ENCODE peak calls at places on chromosomes 6 and 20, in six cellular contexts. I, P, Q, W, S and E are unnamed samples.

GRCh38 chr6:133203344-133203697 is 37.8 kb upstream of the EYA4 start:
- DNase-seq in I (no peak), P (no peak), Q (no peak), W (no peak), S (no peak), E (no peak)

GRCh38 chr6:31352497-31353368 is 4.2 kb downstream of the HLA-B start:
- DNase-seq in I (no peak), P (no peak), Q (no peak), W (no peak), S (no peak), E (no peak)

GRCh38 chr6:10759884-10760329 is 12.3 kb downstream of the TMEM14B start:
- DNase-seq in I (peak; percentile 92), P (no peak), Q (peak; percentile 78), W (peak; percentile 22), S (no peak), E (peak; percentile 39)

GRCh38 chr6:98576811-98577210 is 257.6 kb upstream of the POU3F2 start:
- DNase-seq in I (peak; percentile 39), P (no peak), Q (no peak), W (no peak), S (no peak), E (no peak)

GRCh38 chr6:149364558-149364957 is 35.5 kb upstream of the SUMO4 start:
- DNase-seq in I (no peak), P (no peak), Q (no peak), W (no peak), S (no peak), E (no peak)

GRCh38 chr6:106223300-106223930 is 102.1 kb downstream of the ATG5 start:
- DNase-seq in I (peak; percentile 83), P (peak; percentile 81), Q (peak; percentile 72), W (peak; percentile 35), S (peak; percentile 36), E (peak; percentile 29)

GRCh38 chr6:148501178-148501590 is 158.5 kb downstream of the SASH1 start:
- DNase-seq in I (peak; percentile 99), P (no peak), Q (peak; percentile 73), W (no peak), S (no peak), E (peak; percentile 70)

GRCh38 chr6:106527979-106528378 is 101.3 kb downstream of the RTN4IP1 start:
- DNase-seq in I (peak; percentile 94), P (no peak), Q (peak; percentile 83), W (no peak), S (no peak), E (no peak)

GRCh38 chr6:99522531-99522930 is 7.3 kb upstream of the USP45 start:
- DNase-seq in I (peak; percentile 79), P (no peak), Q (no peak), W (no peak), S (no peak), E (no peak)

GRCh38 chr6:31559958-31560696 is 12.0 kb upstream of the LTA start:
- DNase-seq in I (peak; percentile 75), P (no peak), Q (no peak), W (no peak), S (peak; percentile 63), E (peak; percentile 75)

GRCh38 chr20:5731753-5732366 is 18.3 kb upstream of the SHLD1 start:
- DNase-seq in I (no peak), P (no peak), Q (no peak), W (no peak), S (no peak), E (no peak)

GRCh38 chr6:22613695-22614094 is 44.3 kb downstream of the HDGFL1 start:
- DNase-seq in I (peak; percentile 64), P (no peak), Q (no peak), W (no peak), S (no peak), E (no peak)

GRCh38 chr6:166989427-166990034 is 9.7 kb upstream of the CEP43 start:
- DNase-seq in I (peak; percentile 71), P (peak; percentile 9), Q (no peak), W (no peak), S (no peak), E (no peak)

GRCh38 chr6:35181313-35181932 is 32.3 kb upstream of the SCUBE3 start:
- DNase-seq in I (peak; percentile 81), P (no peak), Q (no peak), W (no peak), S (no peak), E (no peak)

GRCh38 chr6:134930463-134930862 is 19.4 kb downstream of the ALDH8A1 start:
- DNase-seq in I (no peak), P (no peak), Q (no peak), W (no peak), S (no peak), E (no peak)

GRCh38 chr20:37673429-37673828 is 20.4 kb upstream of the CTNNBL1 start:
- DNase-seq in I (no peak), P (no peak), Q (no peak), W (no peak), S (no peak), E (no peak)

GRCh38 chr6:115071962-115072361 is 729.1 kb upstream of the HS3ST5 start:
- DNase-seq in I (no peak), P (no peak), Q (no peak), W (no peak), S (no peak), E (no peak)

GRCh38 chr6:137155830-137156229 is 17.6 kb downstream of the IL22RA2 start:
- DNase-seq in I (peak; percentile 64), P (no peak), Q (no peak), W (no peak), S (no peak), E (no peak)

GRCh38 chr20:2429061-2429460 is 41.5 kb downstream of the SNRPB start:
- DNase-seq in I (peak; percentile 26), P (no peak), Q (no peak), W (no peak), S (no peak), E (no peak)

GRCh38 chr20:8780926-8781325 is 288.0 kb upstream of the PLCB4 start:
- DNase-seq in I (no peak), P (no peak), Q (no peak), W (no peak), S (no peak), E (no peak)

GRCh38 chr20:5486377-5487054 is 169.8 kb upstream of the PROKR2 start:
- DNase-seq in I (no peak), P (no peak), Q (no peak), W (no peak), S (no peak), E (no peak)

GRCh38 chr6:88358846-88359245 is 192.7 kb upstream of the CNR1 start:
- DNase-seq in I (peak; percentile 53), P (no peak), Q (no peak), W (no peak), S (no peak), E (no peak)

GRCh38 chr6:164378330-164378729 is 931.1 kb downstream of the C6orf118 start:
- DNase-seq in I (no peak), P (no peak), Q (no peak), W (no peak), S (no peak), E (no peak)

GRCh38 chr6:33974471-33974870 is 170.7 kb upstream of the MLN start:
- DNase-seq in I (no peak), P (no peak), Q (no peak), W (no peak), S (no peak), E (no peak)

GRCh38 chr6:165791876-165792437 is 128.9 kb upstream of the PDE10A start:
- DNase-seq in I (no peak), P (no peak), Q (no peak), W (no peak), S (no peak), E (no peak)

GRCh38 chr6:98880486-98880885 is 46.1 kb downstream of the POU3F2 start:
- DNase-seq in I (no peak), P (no peak), Q (no peak), W (no peak), S (no peak), E (no peak)

GRCh38 chr20:60304026-60304590 is 345.9 kb downstream of the CDH26 start:
- DNase-seq in I (no peak), P (no peak), Q (no peak), W (no peak), S (no peak), E (no peak)

GRCh38 chr6:32867022-32867477 is 13.1 kb downstream of the PSMB9 start:
- DNase-seq in I (no peak), P (no peak), Q (no peak), W (no peak), S (no peak), E (no peak)

GRCh38 chr20:61817061-61817460 is 248.6 kb downstream of the TAF4 start:
- DNase-seq in I (no peak), P (no peak), Q (no peak), W (no peak), S (no peak), E (no peak)

DNA sequence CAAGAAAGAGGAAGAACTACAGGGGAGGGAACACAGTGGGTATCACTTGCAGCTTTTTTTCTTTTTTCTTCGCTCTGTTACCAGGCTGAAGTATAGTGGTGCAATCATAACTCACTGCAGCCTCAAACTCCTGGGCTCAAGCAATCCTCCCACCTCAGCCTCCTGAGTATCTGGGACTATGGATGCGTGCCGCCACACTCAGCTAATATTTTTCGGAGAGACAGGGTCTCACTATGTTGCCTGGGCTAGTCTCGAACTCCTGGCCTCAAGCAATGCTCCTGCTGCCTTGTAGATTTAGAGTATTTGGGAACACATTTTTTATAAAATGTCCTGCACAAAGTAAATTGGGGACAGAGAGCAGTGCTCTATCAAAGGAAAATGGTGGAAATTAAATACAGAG is 28.3 kb downstream of the PARD6B start:
- DNase-seq in I (no peak), P (no peak), Q (no peak), W (no peak), S (no peak), E (no peak)
- H3K27ac ChIP-seq in I (no peak overlapping the region), P (no peak overlapping the region), Q (peak overlapping the region; percentile 92), W (no peak overlapping the region), S (no peak overlapping the region), E (no peak overlapping the region)

GRCh38 chr20:3777726-3778629 is 3.3 kb downstream of the SPEF1 start:
- DNase-seq in I (peak; percentile 80), P (peak; percentile 81), Q (no peak), W (peak; percentile 68), S (peak; percentile 77), E (peak; percentile 70)
- H3K27me3 ChIP-seq in I (no peaks in the 10 kb centered on the region), P (peaks cover 62% of the 10 kb centered on the region), Q (no peaks in the 10 kb centered on the region), W (no peaks in the 10 kb centered on the region), S (no peaks in the 10 kb centered on the region), E (no peaks in the 10 kb centered on the region)

DNA sequence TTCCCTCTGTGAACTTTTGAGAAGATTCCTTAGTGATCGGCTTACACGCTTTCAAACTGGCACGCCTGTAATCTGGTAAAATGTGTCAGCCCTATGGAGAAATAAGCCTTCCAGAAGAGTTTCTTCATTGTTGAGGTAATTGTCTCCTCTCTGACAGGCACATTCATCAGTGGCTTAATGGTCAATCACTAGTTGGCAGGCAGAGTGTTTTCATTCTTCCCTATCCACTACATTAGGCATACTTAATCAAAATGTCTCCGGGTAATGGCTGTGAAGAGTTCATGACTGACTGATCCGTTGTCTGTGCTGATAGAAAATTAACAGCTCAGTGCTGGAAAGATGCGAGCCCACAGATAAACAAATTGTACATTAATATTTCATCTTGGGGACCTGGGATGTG is 31.3 kb downstream of the TSHZ2 start:
- DNase-seq in I (peak; percentile 64), P (peak; percentile 32), Q (no peak), W (no peak), S (no peak), E (no peak)
- H3K4me3 ChIP-seq in I (no peak overlapping the region), P (no peak overlapping the region), Q (no peak overlapping the region), W (no peak overlapping the region), S (no peak overlapping the region), E (no peak overlapping the region)

DNA sequence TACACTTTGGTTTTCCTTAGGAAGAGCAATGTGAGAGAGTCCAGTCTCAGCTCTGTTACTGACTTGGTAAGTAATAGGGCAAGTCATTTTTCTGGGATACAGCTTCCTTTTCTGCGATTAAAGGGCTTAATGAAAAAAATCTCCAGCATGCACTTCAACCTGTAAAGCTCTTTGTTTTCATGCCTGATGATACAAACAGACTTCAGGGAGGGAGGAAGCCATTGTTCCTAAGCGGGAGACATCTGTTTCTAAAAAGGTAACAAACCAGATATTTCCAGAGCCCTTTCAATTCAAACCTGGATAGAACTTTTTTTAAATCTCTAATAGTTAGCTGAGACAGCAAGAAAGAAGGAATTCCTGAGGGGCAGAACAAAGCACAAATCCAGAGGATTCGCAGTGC is 5.2 kb upstream of the CASS4 start:
- DNase-seq in I (no peak), P (no peak), Q (no peak), W (no peak), S (no peak), E (no peak)
- H3K27ac ChIP-seq in I (no peak overlapping the region), P (no peak overlapping the region), Q (no peak overlapping the region), W (no peak overlapping the region), S (peak overlapping the region; percentile 80), E (no peak overlapping the region)